ENCODE peak calls at places on chromosomes 11 and 22, in seven cellular contexts. P is AG09319, A is MM.1S, D is HCT116, M is Calu3, V is tibial artery, Z is H9. R is an unnamed sample.

GRCh38 chr11:278001-278951 is at the start of gene NLRP6:
- DNase-seq in P (no peak), A (no peak), D (no peak), M (no peak), V (peak), Z (no peak), R (peak)

GRCh38 chr11:11580831-11581492 is 40.8 kb downstream of the GALNT18 start:
- DNase-seq in P (no peak), A (no peak), D (no peak), M (no peak), V (no peak), Z (peak), R (no peak)

GRCh38 chr11:64146036-64146943 is 19.6 kb downstream of the MACROD1 start:
- DNase-seq in P (no peak), A (peak), D (peak), M (peak), V (no peak), Z (peak), R (peak)

GRCh38 chr11:81772161-81772560 is 961.5 kb downstream of the FAM181B start:
- DNase-seq in P (no peak), A (no peak), D (no peak), M (no peak), V (no peak), Z (no peak), R (no peak)

GRCh38 chr11:95884364-95884763 is 39.5 kb downstream of the MTMR2 start:
- DNase-seq in P (no peak), A (no peak), D (no peak), M (no peak), V (no peak), Z (no peak), R (no peak)

GRCh38 chr22:19766235-19766505 is 5.6 kb downstream of the TBX1 start:
- DNase-seq in P (no peak), A (no peak), D (no peak), M (no peak), V (no peak), Z (no peak), R (no peak)

GRCh38 chr11:60928563-60929001 is 4.3 kb downstream of the TMEM132A start:
- DNase-seq in P (no peak), A (no peak), D (no peak), M (no peak), V (no peak), Z (no peak), R (no peak)

GRCh38 chr11:3201112-3201581 is 17.5 kb downstream of the MRGPRG start:
- DNase-seq in P (no peak), A (no peak), D (no peak), M (no peak), V (peak), Z (no peak), R (no peak)

GRCh38 chr22:47048123-47049077 is 285.9 kb downstream of the TBC1D22A start:
- DNase-seq in P (no peak), A (no peak), D (no peak), M (no peak), V (no peak), Z (no peak), R (no peak)

GRCh38 chr22:29069476-29069875 is 3.4 kb upstream of the KREMEN1 start:
- DNase-seq in P (no peak), A (no peak), D (no peak), M (no peak), V (no peak), Z (no peak), R (no peak)

GRCh38 chr22:22111267-22111751 is 128.7 kb upstream of the TOP3B start:
- DNase-seq in P (no peak), A (no peak), D (no peak), M (no peak), V (no peak), Z (no peak), R (peak)

GRCh38 chr11:70504246-70505020 is 106.1 kb downstream of the CTTN start:
- DNase-seq in P (no peak), A (no peak), D (no peak), M (no peak), V (no peak), Z (no peak), R (no peak)

GRCh38 chr11:46674463-46675287 is 25.7 kb downstream of the ARHGAP1 start:
- DNase-seq in P (no peak), A (no peak), D (no peak), M (no peak), V (peak), Z (peak), R (peak)

GRCh38 chr22:41612626-41613025 is 8.2 kb downstream of the DESI1 start:
- DNase-seq in P (no peak), A (no peak), D (no peak), M (no peak), V (no peak), Z (no peak), R (no peak)

GRCh38 chr11:68956142-68956541 is 24.6 kb downstream of the MRGPRD start:
- DNase-seq in P (no peak), A (no peak), D (no peak), M (no peak), V (peak), Z (peak), R (peak)

GRCh38 chr22:40340044-40340443 is 6.3 kb upstream of the ADSL start:
- DNase-seq in P (no peak), A (no peak), D (no peak), M (no peak), V (no peak), Z (no peak), R (no peak)

GRCh38 chr11:18071098-18071705 is 25.1 kb upstream of the TPH1 start:
- DNase-seq in P (no peak), A (no peak), D (no peak), M (no peak), V (no peak), Z (no peak), R (no peak)

GRCh38 chr22:22479999-22480532 is 28.5 kb downstream of the ZNF280B start:
- DNase-seq in P (no peak), A (no peak), D (no peak), M (no peak), V (no peak), Z (no peak), R (no peak)

GRCh38 chr11:32615422-32615821 is 31.8 kb downstream of the EIF3M start:
- DNase-seq in P (no peak), A (peak), D (no peak), M (no peak), V (no peak), Z (no peak), R (peak)

GRCh38 chr11:3102641-3102921 is 45.4 kb upstream of the CARS1 start:
- DNase-seq in P (no peak), A (no peak), D (no peak), M (no peak), V (peak), Z (no peak), R (peak)

GRCh38 chr22:22168190-22168940 is 76.2 kb upstream of the VPREB1 start:
- DNase-seq in P (peak), A (peak), D (peak), M (peak), V (no peak), Z (peak), R (peak)

GRCh38 chr11:86486261-86487030 is 111.8 kb downstream of the CCDC81 start:
- DNase-seq in P (no peak), A (no peak), D (no peak), M (no peak), V (peak), Z (no peak), R (no peak)

GRCh38 chr11:13233173-13233572 is 44.4 kb upstream of the BMAL1 start:
- DNase-seq in P (no peak), A (no peak), D (no peak), M (no peak), V (no peak), Z (no peak), R (no peak)

GRCh38 chr11:9399466-9399865 is 15.0 kb downstream of the IPO7 start:
- DNase-seq in P (no peak), A (no peak), D (no peak), M (no peak), V (no peak), Z (no peak), R (no peak)

GRCh38 chr11:134228625-134229024 is 4.2 kb downstream of the VPS26B start:
- DNase-seq in P (no peak), A (peak), D (no peak), M (no peak), V (no peak), Z (no peak), R (peak)

GRCh38 chr11:104366321-104366734 is 202.4 kb upstream of the PDGFD start:
- DNase-seq in P (no peak), A (no peak), D (no peak), M (no peak), V (no peak), Z (peak), R (no peak)

GRCh38 chr11:6405039-6405667 is 13.7 kb downstream of the APBB1 start:
- DNase-seq in P (no peak), A (no peak), D (no peak), M (no peak), V (no peak), Z (peak), R (no peak)

GRCh38 chr11:91164452-91164822 is 941.6 kb upstream of the CHORDC1 start:
- DNase-seq in P (no peak), A (no peak), D (no peak), M (no peak), V (no peak), Z (no peak), R (no peak)
- TF ChIP-seq CTCF in P (no peak), A (no peak), D (no peak), M (no peak), V (no peak), Z (no peak), R (no peak)

GRCh38 chr11:7651140-7651551 is 22.2 kb downstream of the CYB5R2 start:
- DNase-seq in P (no peak), A (no peak), D (no peak), M (no peak), V (no peak), Z (no peak), R (no peak)
- TF ChIP-seq CTCF in P (no peak), A (no peak), D (no peak), M (no peak), V (no peak), Z (no peak), R (no peak)

GRCh38 chr22:37139762-37140161 is 10.0 kb downstream of the IL2RB start:
- DNase-seq in P (no peak), A (no peak), D (no peak), M (no peak), V (no peak), Z (no peak), R (no peak)
- TF ChIP-seq CTCF in P (no peak), A (no peak), D (no peak), M (no peak), V (no peak), Z (peak), R (no peak)

GRCh38 chr11:73466643-73467042 is 90.4 kb downstream of the RELT start:
- DNase-seq in P (no peak), A (no peak), D (no peak), M (no peak), V (no peak), Z (no peak), R (no peak)
- TF ChIP-seq CTCF in P (no peak), A (no peak), D (no peak), M (no peak), V (no peak), Z (peak), R (no peak)

GRCh38 chr11:113553905-113554304 is 78.7 kb upstream of the DRD2 start:
- DNase-seq in P (no peak), A (no peak), D (no peak), M (no peak), V (no peak), Z (no peak), R (no peak)
- TF ChIP-seq CTCF in P (no peak), A (no peak), D (no peak), M (no peak), V (no peak), Z (peak), R (no peak)

R was measured in GM13976.